ENCODE peak calls at places on chromosome 15, in nine cellular contexts. One of them, this sample, is unnamed.

GRCh38 chr15:74568594-74568993 is 27.6 kb downstream of the ARID3B start:
- DNase-seq in AG04449: no peak
- DNase-seq in foreskin fibroblast: no peak
- DNase-seq in fibroblast of lung: no peak
- DNase-seq in choroid plexus epithelial cell: no peak
- DNase-seq in upper lobe of right lung: no peak
- DNase-seq in cardiac fibroblast: no peak
- DNase-seq in AG10803: no peak
- DNase-seq in astrocyte: no peak
- DNase-seq in this sample: no peak

GRCh38 chr15:54803139-54803808 is 393.5 kb downstream of the RSL24D1 start:
- DNase-seq in AG04449: no peak
- DNase-seq in foreskin fibroblast: peak
- DNase-seq in fibroblast of lung: peak
- DNase-seq in choroid plexus epithelial cell: no peak
- DNase-seq in upper lobe of right lung: no peak
- DNase-seq in cardiac fibroblast: peak
- DNase-seq in AG10803: no peak
- DNase-seq in astrocyte: no peak
- DNase-seq in this sample: no peak

GRCh38 chr15:35256555-35256954 is 171.5 kb upstream of the NANOGP8 start:
- DNase-seq in AG04449: no peak
- DNase-seq in foreskin fibroblast: peak
- DNase-seq in fibroblast of lung: peak
- DNase-seq in choroid plexus epithelial cell: peak
- DNase-seq in upper lobe of right lung: no peak
- DNase-seq in cardiac fibroblast: peak
- DNase-seq in AG10803: no peak
- DNase-seq in astrocyte: peak
- DNase-seq in this sample: no peak

GRCh38 chr15:25679492-25679891 is 183.6 kb downstream of the ATP10A start:
- DNase-seq in AG04449: no peak
- DNase-seq in foreskin fibroblast: no peak
- DNase-seq in fibroblast of lung: no peak
- DNase-seq in choroid plexus epithelial cell: no peak
- DNase-seq in upper lobe of right lung: peak
- DNase-seq in cardiac fibroblast: no peak
- DNase-seq in AG10803: no peak
- DNase-seq in astrocyte: no peak
- DNase-seq in this sample: no peak

GRCh38 chr15:76168237-76168984 is 108.6 kb downstream of the TMEM266 start:
- DNase-seq in AG04449: no peak
- DNase-seq in foreskin fibroblast: peak
- DNase-seq in fibroblast of lung: no peak
- DNase-seq in choroid plexus epithelial cell: no peak
- DNase-seq in upper lobe of right lung: no peak
- DNase-seq in cardiac fibroblast: no peak
- DNase-seq in AG10803: peak
- DNase-seq in astrocyte: no peak
- DNase-seq in this sample: no peak

GRCh38 chr15:43911235-43911661 is 84.4 kb downstream of the WDR76 start:
- DNase-seq in AG04449: peak
- DNase-seq in foreskin fibroblast: peak
- DNase-seq in fibroblast of lung: peak
- DNase-seq in choroid plexus epithelial cell: peak
- DNase-seq in upper lobe of right lung: no peak
- DNase-seq in cardiac fibroblast: peak
- DNase-seq in AG10803: peak
- DNase-seq in astrocyte: peak
- DNase-seq in this sample: peak

GRCh38 chr15:75928680-75929608 is 25.3 kb downstream of the FBXO22 start:
- DNase-seq in AG04449: no peak
- DNase-seq in foreskin fibroblast: no peak
- DNase-seq in fibroblast of lung: peak
- DNase-seq in choroid plexus epithelial cell: peak
- DNase-seq in upper lobe of right lung: no peak
- DNase-seq in cardiac fibroblast: peak
- DNase-seq in AG10803: no peak
- DNase-seq in astrocyte: no peak
- DNase-seq in this sample: no peak

GRCh38 chr15:29090617-29091466 is 178.8 kb downstream of the NSMCE3 start:
- DNase-seq in AG04449: no peak
- DNase-seq in foreskin fibroblast: peak
- DNase-seq in fibroblast of lung: peak
- DNase-seq in choroid plexus epithelial cell: peak
- DNase-seq in upper lobe of right lung: no peak
- DNase-seq in cardiac fibroblast: peak
- DNase-seq in AG10803: no peak
- DNase-seq in astrocyte: no peak
- DNase-seq in this sample: no peak

GRCh38 chr15:86743283-86743903 is 663.7 kb downstream of the AGBL1 start:
- DNase-seq in AG04449: no peak
- DNase-seq in foreskin fibroblast: no peak
- DNase-seq in fibroblast of lung: no peak
- DNase-seq in choroid plexus epithelial cell: no peak
- DNase-seq in upper lobe of right lung: no peak
- DNase-seq in cardiac fibroblast: no peak
- DNase-seq in AG10803: no peak
- DNase-seq in astrocyte: peak
- DNase-seq in this sample: no peak

GRCh38 chr15:70154440-70155347 is 57.0 kb upstream of the TLE3 start:
- DNase-seq in AG04449: no peak
- DNase-seq in foreskin fibroblast: no peak
- DNase-seq in fibroblast of lung: peak
- DNase-seq in choroid plexus epithelial cell: peak
- DNase-seq in upper lobe of right lung: peak
- DNase-seq in cardiac fibroblast: no peak
- DNase-seq in AG10803: no peak
- DNase-seq in astrocyte: peak
- DNase-seq in this sample: no peak

GRCh38 chr15:67373971-67374370 is 119.4 kb downstream of the IQCH start:
- DNase-seq in AG04449: no peak
- DNase-seq in foreskin fibroblast: no peak
- DNase-seq in fibroblast of lung: no peak
- DNase-seq in choroid plexus epithelial cell: no peak
- DNase-seq in upper lobe of right lung: no peak
- DNase-seq in cardiac fibroblast: no peak
- DNase-seq in AG10803: no peak
- DNase-seq in astrocyte: no peak
- DNase-seq in this sample: no peak

GRCh38 chr15:101489633-101490407 is at the start of gene PCSK6:
- DNase-seq in AG04449: no peak
- DNase-seq in foreskin fibroblast: no peak
- DNase-seq in fibroblast of lung: no peak
- DNase-seq in choroid plexus epithelial cell: no peak
- DNase-seq in upper lobe of right lung: no peak
- DNase-seq in cardiac fibroblast: no peak
- DNase-seq in AG10803: no peak
- DNase-seq in astrocyte: no peak
- DNase-seq in this sample: no peak

GRCh38 chr15:80317389-80318169 is 65.6 kb upstream of the CTXND1 start:
- DNase-seq in AG04449: peak
- DNase-seq in foreskin fibroblast: peak
- DNase-seq in fibroblast of lung: peak
- DNase-seq in choroid plexus epithelial cell: peak
- DNase-seq in upper lobe of right lung: peak
- DNase-seq in cardiac fibroblast: peak
- DNase-seq in AG10803: peak
- DNase-seq in astrocyte: peak
- DNase-seq in this sample: peak

GRCh38 chr15:52428297-52428696 is 100.4 kb downstream of the MYO5A start:
- DNase-seq in AG04449: no peak
- DNase-seq in foreskin fibroblast: no peak
- DNase-seq in fibroblast of lung: no peak
- DNase-seq in choroid plexus epithelial cell: no peak
- DNase-seq in upper lobe of right lung: no peak
- DNase-seq in cardiac fibroblast: no peak
- DNase-seq in AG10803: peak
- DNase-seq in astrocyte: no peak
- DNase-seq in this sample: no peak

GRCh38 chr15:101535170-101535902 is 45.8 kb upstream of the PCSK6 start:
- DNase-seq in AG04449: no peak
- DNase-seq in foreskin fibroblast: no peak
- DNase-seq in fibroblast of lung: no peak
- DNase-seq in choroid plexus epithelial cell: no peak
- DNase-seq in upper lobe of right lung: no peak
- DNase-seq in cardiac fibroblast: no peak
- DNase-seq in AG10803: no peak
- DNase-seq in astrocyte: no peak
- DNase-seq in this sample: no peak

GRCh38 chr15:92599394-92599970 is 56.1 kb downstream of the FAM174B start:
- DNase-seq in AG04449: no peak
- DNase-seq in foreskin fibroblast: no peak
- DNase-seq in fibroblast of lung: peak
- DNase-seq in choroid plexus epithelial cell: peak
- DNase-seq in upper lobe of right lung: no peak
- DNase-seq in cardiac fibroblast: peak
- DNase-seq in AG10803: peak
- DNase-seq in astrocyte: peak
- DNase-seq in this sample: peak

GRCh38 chr15:67973846-67974245 is 80.3 kb upstream of the PIAS1 start:
- DNase-seq in AG04449: no peak
- DNase-seq in foreskin fibroblast: no peak
- DNase-seq in fibroblast of lung: no peak
- DNase-seq in choroid plexus epithelial cell: no peak
- DNase-seq in upper lobe of right lung: no peak
- DNase-seq in cardiac fibroblast: no peak
- DNase-seq in AG10803: no peak
- DNase-seq in astrocyte: no peak
- DNase-seq in this sample: no peak

GRCh38 chr15:96330450-96331140 is at the start of gene NR2F2:
- DNase-seq in AG04449: peak
- DNase-seq in foreskin fibroblast: peak
- DNase-seq in fibroblast of lung: peak
- DNase-seq in choroid plexus epithelial cell: peak
- DNase-seq in upper lobe of right lung: peak
- DNase-seq in cardiac fibroblast: peak
- DNase-seq in AG10803: peak
- DNase-seq in astrocyte: peak
- DNase-seq in this sample: peak

GRCh38 chr15:95295311-95295710 is 1035.2 kb upstream of the NR2F2 start:
- DNase-seq in AG04449: no peak
- DNase-seq in foreskin fibroblast: no peak
- DNase-seq in fibroblast of lung: no peak
- DNase-seq in choroid plexus epithelial cell: no peak
- DNase-seq in upper lobe of right lung: no peak
- DNase-seq in cardiac fibroblast: no peak
- DNase-seq in AG10803: peak
- DNase-seq in astrocyte: no peak
- DNase-seq in this sample: no peak
- TF ChIP-seq CTCF in AG04449: no peak
- TF ChIP-seq CTCF in foreskin fibroblast: no peak
- TF ChIP-seq CTCF in fibroblast of lung: no peak
- TF ChIP-seq CTCF in choroid plexus epithelial cell: no peak
- TF ChIP-seq CTCF in upper lobe of right lung: no peak
- TF ChIP-seq CTCF in cardiac fibroblast: no peak
- TF ChIP-seq CTCF in AG10803: no peak
- TF ChIP-seq CTCF in astrocyte: no peak
- TF ChIP-seq CTCF in this sample: no peak

DNA sequence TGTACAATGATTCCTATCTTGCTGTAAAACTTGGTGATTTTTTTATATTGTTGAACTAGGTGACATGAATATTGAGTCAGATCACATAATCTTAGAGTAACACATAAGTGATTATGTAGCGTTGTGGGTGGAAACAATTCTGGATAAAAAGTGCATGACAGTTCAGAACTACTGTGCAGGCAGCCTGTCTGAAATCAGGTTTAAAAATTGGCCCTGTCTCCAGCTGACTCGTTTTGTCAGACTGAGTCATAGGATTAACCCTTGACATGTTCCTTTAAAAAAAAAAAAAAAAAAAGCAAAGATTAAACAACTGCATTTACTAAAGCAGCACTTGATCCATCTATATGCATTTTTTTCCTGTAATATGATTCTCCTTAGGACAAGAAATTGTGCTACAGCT is 160.0 kb upstream of the CGNL1 start:
- DNase-seq in AG04449: no peak
- DNase-seq in foreskin fibroblast: peak
- DNase-seq in fibroblast of lung: peak
- DNase-seq in choroid plexus epithelial cell: peak
- DNase-seq in upper lobe of right lung: no peak
- DNase-seq in cardiac fibroblast: peak
- DNase-seq in AG10803: peak
- DNase-seq in astrocyte: peak
- DNase-seq in this sample: peak
- H3K4me3 ChIP-seq in AG04449: no peak
- H3K4me3 ChIP-seq in foreskin fibroblast: peak
- H3K4me3 ChIP-seq in fibroblast of lung: peak
- H3K4me3 ChIP-seq in choroid plexus epithelial cell: no peak
- H3K4me3 ChIP-seq in upper lobe of right lung: no peak
- H3K4me3 ChIP-seq in cardiac fibroblast: no peak
- H3K4me3 ChIP-seq in AG10803: peak
- H3K4me3 ChIP-seq in astrocyte: peak
- H3K4me3 ChIP-seq in this sample: no peak

DNA sequence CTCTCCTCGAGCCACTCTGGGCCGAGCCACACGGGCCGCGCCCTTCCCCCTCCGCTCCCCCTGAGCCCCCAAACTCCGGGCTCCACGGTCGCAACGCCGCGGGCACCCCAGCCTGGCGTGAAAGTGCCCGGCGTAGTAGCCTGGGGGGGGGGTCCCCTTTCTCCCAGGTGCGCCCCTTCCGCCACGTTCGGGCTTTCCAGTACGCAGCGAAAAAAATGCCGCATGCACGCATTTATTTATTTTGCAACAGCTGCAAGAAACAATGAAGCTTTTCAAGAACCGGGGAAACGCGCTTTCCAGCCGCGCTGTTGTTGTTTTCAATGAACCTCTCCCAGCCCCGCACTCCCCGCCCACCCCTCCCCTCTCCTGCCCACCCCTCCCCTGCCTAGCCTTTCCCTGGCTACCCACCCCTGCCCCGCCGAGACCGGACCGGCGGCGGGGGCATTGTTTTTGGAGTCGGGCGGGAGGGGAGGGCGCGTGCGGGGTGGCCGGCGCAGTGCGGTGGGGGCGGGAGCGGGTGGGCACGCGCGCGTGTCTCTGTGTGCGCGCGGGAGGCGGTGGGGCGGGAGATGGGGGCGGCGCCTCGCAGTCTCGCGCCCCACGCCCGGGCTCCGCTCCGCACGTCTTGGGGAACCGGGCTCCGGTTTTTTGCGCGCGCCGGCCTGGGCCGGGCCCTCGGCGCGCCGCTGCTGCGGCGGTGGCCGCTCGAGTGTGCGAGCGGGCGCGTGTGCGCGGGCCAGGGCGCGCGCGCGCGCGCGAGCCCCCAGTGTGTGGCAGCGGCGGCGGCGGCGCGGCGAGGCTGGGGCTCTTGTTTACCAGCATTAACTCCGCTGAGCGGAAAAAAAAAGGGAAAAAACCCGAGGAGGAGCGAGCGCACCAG is at the start of gene IGF1R:
- DNase-seq in AG04449: no peak
- DNase-seq in foreskin fibroblast: peak
- DNase-seq in fibroblast of lung: peak
- DNase-seq in choroid plexus epithelial cell: peak
- DNase-seq in upper lobe of right lung: peak
- DNase-seq in cardiac fibroblast: peak
- DNase-seq in AG10803: peak
- DNase-seq in astrocyte: peak
- DNase-seq in this sample: peak
- TF ChIP-seq CTCF in AG04449: no peak
- TF ChIP-seq CTCF in foreskin fibroblast: peak
- TF ChIP-seq CTCF in fibroblast of lung: peak
- TF ChIP-seq CTCF in choroid plexus epithelial cell: peak
- TF ChIP-seq CTCF in upper lobe of right lung: no peak
- TF ChIP-seq CTCF in cardiac fibroblast: no peak
- TF ChIP-seq CTCF in AG10803: no peak
- TF ChIP-seq CTCF in astrocyte: no peak
- TF ChIP-seq CTCF in this sample: no peak

GRCh38 chr15:40183636-40184463 is 23.0 kb downstream of the BUB1B start:
- DNase-seq in AG04449: no peak
- DNase-seq in foreskin fibroblast: no peak
- DNase-seq in fibroblast of lung: no peak
- DNase-seq in choroid plexus epithelial cell: no peak
- DNase-seq in upper lobe of right lung: no peak
- DNase-seq in cardiac fibroblast: no peak
- DNase-seq in AG10803: no peak
- DNase-seq in astrocyte: no peak
- DNase-seq in this sample: no peak
- H3K4me3 ChIP-seq in AG04449: no peak
- H3K4me3 ChIP-seq in foreskin fibroblast: no peak
- H3K4me3 ChIP-seq in fibroblast of lung: no peak
- H3K4me3 ChIP-seq in choroid plexus epithelial cell: no peak
- H3K4me3 ChIP-seq in upper lobe of right lung: no peak
- H3K4me3 ChIP-seq in cardiac fibroblast: no peak
- H3K4me3 ChIP-seq in AG10803: no peak
- H3K4me3 ChIP-seq in astrocyte: no peak
- H3K4me3 ChIP-seq in this sample: no peak

This sample was measured in AG09309.